ENCODE peak calls at places on chromosomes 3 and 15, in five cellular contexts. B is adrenal gland, F is uterus, W is IMR-90, M is HCT116. L is an unnamed sample.
A peak's percentile ranks its signal among the peaks of the same experiment; 100 is the strongest.

GRCh38 chr15:71707230-71708051 is 102.9 kb upstream of the NR2E3 start:
- DNase-seq in B (no peak), F (peak; percentile 43), W (peak; percentile 41), M (no peak), L (no peak)

GRCh38 chr3:23819599-23820360 is 14.0 kb downstream of the UBE2E1 start:
- DNase-seq in B (no peak), F (no peak), W (no peak), M (no peak), L (no peak)

GRCh38 chr3:74537164-74537563 is 77.3 kb downstream of the CNTN3 start:
- DNase-seq in B (no peak), F (no peak), W (peak; percentile 80), M (no peak), L (no peak)

GRCh38 chr3:137202941-137203340 is 245.2 kb downstream of the IL20RB start:
- DNase-seq in B (peak; percentile 25), F (no peak), W (no peak), M (no peak), L (peak; percentile 83)

GRCh38 chr3:144864646-144865045 is 893.0 kb downstream of the DIPK2A start:
- DNase-seq in B (no peak), F (no peak), W (no peak), M (no peak), L (no peak)

GRCh38 chr3:32502089-32502943 is at the start of gene CMTM6:
- DNase-seq in B (peak; percentile 83), F (peak; percentile 77), W (peak; percentile 80), M (peak; percentile 42), L (peak; percentile 89)

GRCh38 chr15:71049706-71050422 is 65.4 kb upstream of the THSD4 start:
- DNase-seq in B (no peak), F (no peak), W (peak; percentile 68), M (no peak), L (no peak)

GRCh38 chr3:133401374-133402135 is 1.7 kb downstream of the BFSP2 start:
- DNase-seq in B (no peak), F (peak; percentile 32), W (peak; percentile 77), M (no peak), L (no peak)

GRCh38 chr3:123036352-123037014 is 8.9 kb upstream of the SEMA5B start:
- DNase-seq in B (peak; percentile 44), F (no peak), W (peak; percentile 66), M (no peak), L (no peak)

GRCh38 chr3:184322731-184323487 is 8.5 kb downstream of the EIF4G1 start:
- DNase-seq in B (peak; percentile 96), F (peak; percentile 61), W (no peak), M (no peak), L (peak; percentile 65)

GRCh38 chr15:66433726-66434125 is 47.0 kb downstream of the MAP2K1 start:
- DNase-seq in B (no peak), F (no peak), W (peak; percentile 17), M (no peak), L (no peak)

GRCh38 chr3:62011667-62012066 is 361.7 kb downstream of the FEZF2 start:
- DNase-seq in B (no peak), F (no peak), W (peak; percentile 41), M (no peak), L (no peak)

GRCh38 chr15:63811942-63812341 is 21.8 kb downstream of the HERC1 start:
- DNase-seq in B (no peak), F (no peak), W (no peak), M (no peak), L (no peak)

GRCh38 chr3:110790631-110791030 is 281.0 kb upstream of the NECTIN3 start:
- DNase-seq in B (no peak), F (no peak), W (no peak), M (no peak), L (no peak)

GRCh38 chr3:171566803-171567422 is 106.7 kb upstream of the TNIK start:
- DNase-seq in B (no peak), F (no peak), W (peak; percentile 46), M (peak; percentile 28), L (no peak)

GRCh38 chr3:142886938-142887337 is 1.9 kb downstream of the PCOLCE2 start:
- DNase-seq in B (no peak), F (no peak), W (peak; percentile 50), M (no peak), L (no peak)

GRCh38 chr3:20400686-20401085 is 214.7 kb upstream of the SGO1 start:
- DNase-seq in B (no peak), F (no peak), W (no peak), M (no peak), L (no peak)

GRCh38 chr3:134364061-134364935 is 9.9 kb downstream of the AMOTL2 start:
- DNase-seq in B (peak; percentile 97), F (peak; percentile 96), W (peak; percentile 96), M (peak; percentile 74), L (peak; percentile 88)

GRCh38 chr3:8445861-8446260 is 55.8 kb upstream of the LMCD1 start:
- DNase-seq in B (no peak), F (peak; percentile 43), W (peak; percentile 97), M (no peak), L (no peak)

GRCh38 chr3:99532246-99532645 is 106.1 kb upstream of the COL8A1 start:
- DNase-seq in B (peak; percentile 42), F (no peak), W (peak; percentile 77), M (peak; percentile 31), L (no peak)

DNA sequence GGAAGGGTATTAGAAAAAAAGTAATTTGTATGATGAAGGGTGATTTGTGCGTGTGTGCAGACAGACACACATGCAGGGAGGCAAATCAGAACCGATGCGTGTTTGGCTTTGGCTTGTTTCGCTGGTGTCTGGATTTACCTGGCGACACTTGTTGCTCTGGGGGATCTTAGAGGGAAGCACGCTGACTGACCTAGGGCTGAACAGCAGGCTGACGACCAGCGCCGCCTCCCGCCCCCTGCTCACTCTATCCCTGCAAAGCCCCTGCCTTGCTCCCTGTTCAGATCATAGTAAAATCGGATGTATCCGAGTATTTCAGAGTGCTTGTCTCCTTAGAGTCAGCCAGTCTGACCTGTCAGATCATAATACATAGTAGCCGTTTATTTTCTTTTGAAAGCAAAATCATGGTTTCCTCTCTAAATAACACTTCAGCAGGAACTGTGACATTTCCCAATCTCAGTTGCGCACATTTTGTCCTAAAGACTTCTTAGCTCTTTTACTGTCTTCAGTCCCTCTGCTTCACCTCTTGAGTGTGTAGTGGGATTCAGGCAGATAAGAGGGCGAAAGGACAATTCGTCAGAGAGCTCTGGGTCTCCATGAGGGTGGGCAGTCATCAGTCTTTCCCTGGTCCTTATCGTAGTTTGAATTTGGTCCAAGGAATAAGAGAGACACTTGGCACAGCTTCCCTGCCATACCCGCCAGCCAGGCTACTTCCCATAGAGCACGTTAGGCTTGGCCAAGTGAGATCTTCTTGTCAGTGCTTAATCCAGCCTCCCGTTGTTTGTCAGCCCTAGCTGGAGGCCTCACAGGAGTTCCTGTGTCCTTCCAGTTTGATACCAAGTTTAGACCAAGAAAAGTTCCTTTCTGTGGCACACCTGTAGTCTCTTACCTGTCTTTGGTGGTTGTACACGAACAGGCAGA is 97.4 kb downstream of the PGPEP1L start:
- DNase-seq in B (no peak), F (peak; percentile 7), W (no peak), M (no peak), L (no peak)
- H3K4me1 ChIP-seq in B (peaks cover 6% of the 10 kb centered on the region), F (peaks cover 3% of the 10 kb centered on the region), W (peaks cover 31% of the 10 kb centered on the region), M (no peaks in the 10 kb centered on the region), L (no peaks in the 10 kb centered on the region)

GRCh38 chr15:35256141-35256540 is 171.0 kb upstream of the NANOGP8 start:
- DNase-seq in B (no peak), F (no peak), W (no peak), M (no peak), L (no peak)

GRCh38 chr15:35246376-35246965 is 161.4 kb upstream of the NANOGP8 start:
- DNase-seq in B (no peak), F (no peak), W (no peak), M (no peak), L (no peak)

GRCh38 chr15:35256555-35256954 is 171.5 kb upstream of the NANOGP8 start:
- DNase-seq in B (no peak), F (no peak), W (peak; percentile 60), M (no peak), L (no peak)

GRCh38 chr15:35254052-35254451 is 169.0 kb upstream of the NANOGP8 start:
- DNase-seq in B (no peak), F (no peak), W (no peak), M (no peak), L (no peak)

GRCh38 chr15:35252351-35252865 is 167.3 kb upstream of the NANOGP8 start:
- DNase-seq in B (no peak), F (no peak), W (no peak), M (no peak), L (no peak)
- TF ChIP-seq POLR2A in B (no peak), F (no peak), W (no peak), M (no peak), L (no peak)

GRCh38 chr3:112003321-112004080 is 4.8 kb downstream of the TAGLN3 start:
- DNase-seq in B (no peak), F (no peak), W (no peak), M (no peak), L (no peak)

GRCh38 chr3:112001516-112001915 is 2.8 kb downstream of the TAGLN3 start:
- DNase-seq in B (no peak), F (no peak), W (no peak), M (no peak), L (no peak)

GRCh38 chr3:112000971-112001370 is 2.2 kb downstream of the TAGLN3 start:
- DNase-seq in B (no peak), F (no peak), W (peak; percentile 21), M (no peak), L (no peak)

GRCh38 chr3:112004187-112004586 is 5.5 kb downstream of the TAGLN3 start:
- DNase-seq in B (no peak), F (no peak), W (no peak), M (no peak), L (no peak)

GRCh38 chr3:112002458-112002971 is 3.8 kb downstream of the TAGLN3 start:
- DNase-seq in B (no peak), F (no peak), W (peak; percentile 81), M (no peak), L (no peak)
- H3K27ac ChIP-seq in B (no peak overlapping the region), F (no peak overlapping the region), W (no peak overlapping the region), M (no peak overlapping the region), L (no peak overlapping the region)

DNA sequence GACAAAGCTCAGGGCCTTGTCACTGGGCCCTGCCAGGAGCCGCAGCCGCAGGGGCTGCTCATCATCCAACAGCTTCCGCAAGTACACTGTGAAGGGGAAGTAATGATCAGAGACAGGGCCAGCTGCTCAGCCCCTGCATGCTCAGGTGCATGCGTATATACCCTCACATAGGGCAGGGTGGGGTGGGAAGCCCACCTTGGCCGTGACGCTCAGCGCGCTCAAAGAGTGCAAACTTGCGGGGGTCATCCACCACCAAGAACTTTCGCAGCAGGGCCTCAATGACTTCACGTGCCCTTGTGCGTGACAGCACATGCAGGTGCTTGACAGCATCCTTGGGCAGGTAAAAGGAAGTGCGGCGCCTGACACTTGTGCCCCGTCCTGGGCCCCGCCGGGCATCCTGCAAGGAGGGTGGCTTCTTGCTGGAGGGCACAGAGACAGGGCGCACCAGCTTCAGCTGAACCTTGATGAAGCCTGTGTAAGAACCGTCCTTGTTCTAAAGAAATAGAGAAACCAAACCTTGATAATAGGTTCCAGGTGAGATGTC is 3.4 kb upstream of the TUSC2 start:
- DNase-seq in B (no peak), F (peak; percentile 22), W (no peak), M (no peak), L (no peak)
- H3K4me1 ChIP-seq in B (peaks cover 51% of the 10 kb centered on the region), F (peaks cover 4% of the 10 kb centered on the region), W (peaks cover 21% of the 10 kb centered on the region), M (peaks cover 18% of the 10 kb centered on the region), L (peaks cover 22% of the 10 kb centered on the region)